ENCODE peak calls at places on chromosomes 16 and 17, in six cellular contexts. One of them, this sample, is unnamed.

GRCh38 chr17:4709794-4710692 is at the start of gene ARRB2:
- DNase-seq in activated T-cell treated with anti-CD3 and anti-CD28 coated beads for 48 hours: peak
- DNase-seq in endothelial cell: peak
- DNase-seq in anterior cingulate cortex: peak
- DNase-seq in iPS-NIHi11: peak
- DNase-seq in AG08395: peak
- DNase-seq in this sample: peak

GRCh38 chr17:80886641-80887573 is 104.7 kb upstream of the CHMP6 start:
- DNase-seq in activated T-cell treated with anti-CD3 and anti-CD28 coated beads for 48 hours: no peak
- DNase-seq in endothelial cell: no peak
- DNase-seq in anterior cingulate cortex: no peak
- DNase-seq in iPS-NIHi11: peak
- DNase-seq in AG08395: no peak
- DNase-seq in this sample: peak

GRCh38 chr16:66155933-66156332 is 210.6 kb upstream of the CDH5 start:
- DNase-seq in activated T-cell treated with anti-CD3 and anti-CD28 coated beads for 48 hours: no peak
- DNase-seq in endothelial cell: no peak
- DNase-seq in anterior cingulate cortex: no peak
- DNase-seq in iPS-NIHi11: no peak
- DNase-seq in AG08395: no peak
- DNase-seq in this sample: no peak

GRCh38 chr16:55171241-55171640 is 152.8 kb upstream of the IRX6 start:
- DNase-seq in activated T-cell treated with anti-CD3 and anti-CD28 coated beads for 48 hours: no peak
- DNase-seq in endothelial cell: no peak
- DNase-seq in anterior cingulate cortex: no peak
- DNase-seq in iPS-NIHi11: peak
- DNase-seq in AG08395: no peak
- DNase-seq in this sample: no peak

GRCh38 chr17:33970271-33970670 is 284.8 kb upstream of the CCL2 start:
- DNase-seq in activated T-cell treated with anti-CD3 and anti-CD28 coated beads for 48 hours: no peak
- DNase-seq in endothelial cell: no peak
- DNase-seq in anterior cingulate cortex: no peak
- DNase-seq in iPS-NIHi11: no peak
- DNase-seq in AG08395: no peak
- DNase-seq in this sample: no peak

GRCh38 chr17:68794636-68795503 is 160.3 kb downstream of the ABCA8 start:
- DNase-seq in activated T-cell treated with anti-CD3 and anti-CD28 coated beads for 48 hours: no peak
- DNase-seq in endothelial cell: no peak
- DNase-seq in anterior cingulate cortex: peak
- DNase-seq in iPS-NIHi11: no peak
- DNase-seq in AG08395: no peak
- DNase-seq in this sample: no peak

GRCh38 chr17:58577696-58578095 is 63.3 kb upstream of the MTMR4 start:
- DNase-seq in activated T-cell treated with anti-CD3 and anti-CD28 coated beads for 48 hours: peak
- DNase-seq in endothelial cell: peak
- DNase-seq in anterior cingulate cortex: peak
- DNase-seq in iPS-NIHi11: peak
- DNase-seq in AG08395: peak
- DNase-seq in this sample: no peak

GRCh38 chr16:9270941-9271340 is 179.5 kb downstream of the HAPSTR1 start:
- DNase-seq in activated T-cell treated with anti-CD3 and anti-CD28 coated beads for 48 hours: no peak
- DNase-seq in endothelial cell: no peak
- DNase-seq in anterior cingulate cortex: no peak
- DNase-seq in iPS-NIHi11: no peak
- DNase-seq in AG08395: no peak
- DNase-seq in this sample: no peak

GRCh38 chr16:81280393-81280792 is 34.4 kb upstream of the GAN start:
- DNase-seq in activated T-cell treated with anti-CD3 and anti-CD28 coated beads for 48 hours: no peak
- DNase-seq in endothelial cell: no peak
- DNase-seq in anterior cingulate cortex: no peak
- DNase-seq in iPS-NIHi11: no peak
- DNase-seq in AG08395: no peak
- DNase-seq in this sample: no peak

GRCh38 chr17:28896491-28896883 is 1.0 kb downstream of the FLOT2 start:
- DNase-seq in activated T-cell treated with anti-CD3 and anti-CD28 coated beads for 48 hours: no peak
- DNase-seq in endothelial cell: no peak
- DNase-seq in anterior cingulate cortex: no peak
- DNase-seq in iPS-NIHi11: no peak
- DNase-seq in AG08395: no peak
- DNase-seq in this sample: no peak

GRCh38 chr16:83473109-83473508 is 334.7 kb upstream of the HSBP1 start:
- DNase-seq in activated T-cell treated with anti-CD3 and anti-CD28 coated beads for 48 hours: no peak
- DNase-seq in endothelial cell: no peak
- DNase-seq in anterior cingulate cortex: no peak
- DNase-seq in iPS-NIHi11: no peak
- DNase-seq in AG08395: peak
- DNase-seq in this sample: no peak

GRCh38 chr16:15141586-15141985 is 47.5 kb upstream of the RRN3 start:
- DNase-seq in activated T-cell treated with anti-CD3 and anti-CD28 coated beads for 48 hours: no peak
- DNase-seq in endothelial cell: no peak
- DNase-seq in anterior cingulate cortex: no peak
- DNase-seq in iPS-NIHi11: no peak
- DNase-seq in AG08395: no peak
- DNase-seq in this sample: no peak

GRCh38 chr17:33175565-33175964 is 117.5 kb downstream of the ASIC2 start:
- DNase-seq in activated T-cell treated with anti-CD3 and anti-CD28 coated beads for 48 hours: no peak
- DNase-seq in endothelial cell: no peak
- DNase-seq in anterior cingulate cortex: no peak
- DNase-seq in iPS-NIHi11: no peak
- DNase-seq in AG08395: no peak
- DNase-seq in this sample: no peak

GRCh38 chr17:4229627-4230026 is 34.2 kb downstream of the ANKFY1 start:
- DNase-seq in activated T-cell treated with anti-CD3 and anti-CD28 coated beads for 48 hours: no peak
- DNase-seq in endothelial cell: no peak
- DNase-seq in anterior cingulate cortex: no peak
- DNase-seq in iPS-NIHi11: no peak
- DNase-seq in AG08395: peak
- DNase-seq in this sample: no peak

GRCh38 chr16:91484-91883 is 13.5 kb downstream of the MPG start:
- DNase-seq in activated T-cell treated with anti-CD3 and anti-CD28 coated beads for 48 hours: no peak
- DNase-seq in endothelial cell: no peak
- DNase-seq in anterior cingulate cortex: peak
- DNase-seq in iPS-NIHi11: no peak
- DNase-seq in AG08395: no peak
- DNase-seq in this sample: no peak

GRCh38 chr17:80145076-80146075 is 1.6 kb downstream of the EIF4A3 start:
- DNase-seq in activated T-cell treated with anti-CD3 and anti-CD28 coated beads for 48 hours: no peak
- DNase-seq in endothelial cell: no peak
- DNase-seq in anterior cingulate cortex: no peak
- DNase-seq in iPS-NIHi11: no peak
- DNase-seq in AG08395: no peak
- DNase-seq in this sample: peak

GRCh38 chr16:70495425-70496182 is 27.8 kb downstream of the COG4 start:
- DNase-seq in activated T-cell treated with anti-CD3 and anti-CD28 coated beads for 48 hours: no peak
- DNase-seq in endothelial cell: no peak
- DNase-seq in anterior cingulate cortex: no peak
- DNase-seq in iPS-NIHi11: no peak
- DNase-seq in AG08395: no peak
- DNase-seq in this sample: no peak

GRCh38 chr16:89166696-89167424 is 4.7 kb upstream of the CDH15 start:
- DNase-seq in activated T-cell treated with anti-CD3 and anti-CD28 coated beads for 48 hours: no peak
- DNase-seq in endothelial cell: no peak
- DNase-seq in anterior cingulate cortex: no peak
- DNase-seq in iPS-NIHi11: no peak
- DNase-seq in AG08395: no peak
- DNase-seq in this sample: no peak

GRCh38 chr16:56356276-56357241 is 68.8 kb downstream of the AMFR start:
- DNase-seq in activated T-cell treated with anti-CD3 and anti-CD28 coated beads for 48 hours: peak
- DNase-seq in endothelial cell: peak
- DNase-seq in anterior cingulate cortex: peak
- DNase-seq in iPS-NIHi11: peak
- DNase-seq in AG08395: peak
- DNase-seq in this sample: peak

GRCh38 chr16:88914750-88915368 is 48.4 kb upstream of the PABPN1L start:
- DNase-seq in activated T-cell treated with anti-CD3 and anti-CD28 coated beads for 48 hours: no peak
- DNase-seq in endothelial cell: no peak
- DNase-seq in anterior cingulate cortex: no peak
- DNase-seq in iPS-NIHi11: no peak
- DNase-seq in AG08395: peak
- DNase-seq in this sample: no peak

GRCh38 chr16:50234771-50235556 is 31.4 kb upstream of the ADCY7 start:
- DNase-seq in activated T-cell treated with anti-CD3 and anti-CD28 coated beads for 48 hours: no peak
- DNase-seq in endothelial cell: no peak
- DNase-seq in anterior cingulate cortex: no peak
- DNase-seq in iPS-NIHi11: no peak
- DNase-seq in AG08395: no peak
- DNase-seq in this sample: no peak

GRCh38 chr17:14196337-14196997 is 40.2 kb downstream of the CDRT15 start:
- DNase-seq in activated T-cell treated with anti-CD3 and anti-CD28 coated beads for 48 hours: no peak
- DNase-seq in endothelial cell: no peak
- DNase-seq in anterior cingulate cortex: no peak
- DNase-seq in iPS-NIHi11: no peak
- DNase-seq in AG08395: no peak
- DNase-seq in this sample: no peak

GRCh38 chr17:9828296-9829059 is 2.8 kb downstream of the GLP2R start:
- DNase-seq in activated T-cell treated with anti-CD3 and anti-CD28 coated beads for 48 hours: no peak
- DNase-seq in endothelial cell: no peak
- DNase-seq in anterior cingulate cortex: no peak
- DNase-seq in iPS-NIHi11: no peak
- DNase-seq in AG08395: no peak
- DNase-seq in this sample: no peak

GRCh38 chr16:3175157-3176153 is 12.5 kb upstream of the OR1F1 start:
- DNase-seq in activated T-cell treated with anti-CD3 and anti-CD28 coated beads for 48 hours: peak
- DNase-seq in endothelial cell: no peak
- DNase-seq in anterior cingulate cortex: no peak
- DNase-seq in iPS-NIHi11: peak
- DNase-seq in AG08395: no peak
- DNase-seq in this sample: no peak

GRCh38 chr16:11218324-11218962 is 37.6 kb downstream of the SOCS1 start:
- DNase-seq in activated T-cell treated with anti-CD3 and anti-CD28 coated beads for 48 hours: no peak
- DNase-seq in endothelial cell: no peak
- DNase-seq in anterior cingulate cortex: no peak
- DNase-seq in iPS-NIHi11: no peak
- DNase-seq in AG08395: no peak
- DNase-seq in this sample: no peak